ENCODE peak calls at places on chromosomes 13 and 19, in five cellular contexts. One of them, this sample, is unnamed.

GRCh38 chr19:53394522-53394973 is 401 bp upstream of the ZNF765 start:
- DNase-seq in ELF-1: peak; percentile 91
- DNase-seq in NAMALWA: no peak
- DNase-seq in aorta: peak; percentile 86
- DNase-seq in stimulated activated CD4-positive, alpha-beta T cell treated with anti-CD3 and anti-CD28 coated beads, Interleukin-15, amount 100 ng/mL, for 24 hours: no peak
- DNase-seq in this sample: peak; percentile 83

GRCh38 chr13:71459708-71460107 is 407.3 kb downstream of the DACH1 start:
- DNase-seq in ELF-1: no peak
- DNase-seq in aorta: no peak
- DNase-seq in stimulated activated CD4-positive, alpha-beta T cell treated with anti-CD3 and anti-CD28 coated beads, Interleukin-15, amount 100 ng/mL, for 24 hours: no peak
- DNase-seq in NAMALWA: no peak
- DNase-seq in this sample: no peak

GRCh38 chr19:32041681-32042292 is 303.6 kb upstream of the ZNF507 start:
- DNase-seq in stimulated activated CD4-positive, alpha-beta T cell treated with anti-CD3 and anti-CD28 coated beads, Interleukin-15, amount 100 ng/mL, for 24 hours: peak; percentile 52
- DNase-seq in ELF-1: peak; percentile 23
- DNase-seq in aorta: no peak
- DNase-seq in NAMALWA: peak; percentile 42
- DNase-seq in this sample: peak; percentile 43

GRCh38 chr19:4183967-4184717 is 1.7 kb downstream of the ANKRD24 start:
- DNase-seq in aorta: no peak
- DNase-seq in ELF-1: no peak
- DNase-seq in NAMALWA: no peak
- DNase-seq in stimulated activated CD4-positive, alpha-beta T cell treated with anti-CD3 and anti-CD28 coated beads, Interleukin-15, amount 100 ng/mL, for 24 hours: no peak
- DNase-seq in this sample: no peak

GRCh38 chr19:7415163-7415856 is 66.6 kb downstream of the ARHGEF18 start:
- DNase-seq in stimulated activated CD4-positive, alpha-beta T cell treated with anti-CD3 and anti-CD28 coated beads, Interleukin-15, amount 100 ng/mL, for 24 hours: no peak
- DNase-seq in ELF-1: no peak
- DNase-seq in aorta: no peak
- DNase-seq in NAMALWA: no peak
- DNase-seq in this sample: no peak

GRCh38 chr19:1450735-1451669 is 1.1 kb downstream of the APC2 start:
- DNase-seq in stimulated activated CD4-positive, alpha-beta T cell treated with anti-CD3 and anti-CD28 coated beads, Interleukin-15, amount 100 ng/mL, for 24 hours: no peak
- DNase-seq in aorta: no peak
- DNase-seq in ELF-1: no peak
- DNase-seq in NAMALWA: peak; percentile 50
- DNase-seq in this sample: no peak

GRCh38 chr13:107518780-107519179 is 696.6 kb downstream of the LIG4 start:
- DNase-seq in ELF-1: no peak
- DNase-seq in aorta: no peak
- DNase-seq in NAMALWA: no peak
- DNase-seq in stimulated activated CD4-positive, alpha-beta T cell treated with anti-CD3 and anti-CD28 coated beads, Interleukin-15, amount 100 ng/mL, for 24 hours: no peak
- DNase-seq in this sample: no peak

GRCh38 chr19:12047868-12048267 is 4.9 kb downstream of the ZNF878 start:
- DNase-seq in stimulated activated CD4-positive, alpha-beta T cell treated with anti-CD3 and anti-CD28 coated beads, Interleukin-15, amount 100 ng/mL, for 24 hours: no peak
- DNase-seq in aorta: no peak
- DNase-seq in ELF-1: no peak
- DNase-seq in NAMALWA: no peak
- DNase-seq in this sample: no peak

GRCh38 chr13:113489549-113490495 is 689 bp downstream of the DCUN1D2 start:
- DNase-seq in stimulated activated CD4-positive, alpha-beta T cell treated with anti-CD3 and anti-CD28 coated beads, Interleukin-15, amount 100 ng/mL, for 24 hours: peak; percentile 57
- DNase-seq in NAMALWA: peak; percentile 62
- DNase-seq in ELF-1: peak; percentile 68
- DNase-seq in aorta: no peak
- DNase-seq in this sample: no peak

GRCh38 chr13:65656740-65657329 is 1573.3 kb downstream of the PCDH9 start:
- DNase-seq in ELF-1: no peak
- DNase-seq in stimulated activated CD4-positive, alpha-beta T cell treated with anti-CD3 and anti-CD28 coated beads, Interleukin-15, amount 100 ng/mL, for 24 hours: no peak
- DNase-seq in NAMALWA: peak; percentile 46
- DNase-seq in aorta: no peak
- DNase-seq in this sample: no peak

GRCh38 chr13:44140146-44140545 is 233.5 kb upstream of the SERP2 start:
- DNase-seq in ELF-1: peak; percentile 44
- DNase-seq in aorta: no peak
- DNase-seq in NAMALWA: no peak
- DNase-seq in stimulated activated CD4-positive, alpha-beta T cell treated with anti-CD3 and anti-CD28 coated beads, Interleukin-15, amount 100 ng/mL, for 24 hours: no peak
- DNase-seq in this sample: peak; percentile 46

GRCh38 chr13:114241918-114242317 is 7.2 kb downstream of the CDC16 start:
- DNase-seq in NAMALWA: no peak
- DNase-seq in aorta: no peak
- DNase-seq in stimulated activated CD4-positive, alpha-beta T cell treated with anti-CD3 and anti-CD28 coated beads, Interleukin-15, amount 100 ng/mL, for 24 hours: no peak
- DNase-seq in ELF-1: no peak
- DNase-seq in this sample: no peak